ENCODE peak calls at places on chromosomes 1 and 21, in ten cellular contexts. One of them, this sample, is unnamed.

GRCh38 chr21:31977816-31978215 is 105.0 kb downstream of the HUNK start:
- DNase-seq in H9: no peak
- DNase-seq in mammary epithelial cell: no peak
- DNase-seq in spleen: no peak
- DNase-seq in body of pancreas: no peak
- DNase-seq in CD8-positive, alpha-beta T cell: no peak
- DNase-seq in adrenal gland: no peak
- DNase-seq in psoas muscle: no peak
- DNase-seq in lung: no peak
- DNase-seq in keratinocyte: no peak
- DNase-seq in this sample: no peak

GRCh38 chr1:41683681-41684500 is 199.4 kb upstream of the EDN2 start:
- DNase-seq in mammary epithelial cell: no peak
- DNase-seq in body of pancreas: no peak
- DNase-seq in spleen: peak; percentile 85
- DNase-seq in adrenal gland: peak; percentile 39
- DNase-seq in psoas muscle: no peak
- DNase-seq in H9: no peak
- DNase-seq in lung: no peak
- DNase-seq in keratinocyte: no peak
- DNase-seq in CD8-positive, alpha-beta T cell: peak; percentile 34
- DNase-seq in this sample: no peak

GRCh38 chr1:7363481-7363880 is 407.6 kb upstream of the VAMP3 start:
- DNase-seq in H9: no peak
- DNase-seq in mammary epithelial cell: no peak
- DNase-seq in body of pancreas: no peak
- DNase-seq in lung: no peak
- DNase-seq in spleen: no peak
- DNase-seq in psoas muscle: no peak
- DNase-seq in CD8-positive, alpha-beta T cell: no peak
- DNase-seq in adrenal gland: no peak
- DNase-seq in keratinocyte: no peak
- DNase-seq in this sample: no peak

GRCh38 chr1:211192227-211192626 is 58.3 kb upstream of the KCNH1 start:
- DNase-seq in CD8-positive, alpha-beta T cell: no peak
- DNase-seq in psoas muscle: no peak
- DNase-seq in spleen: no peak
- DNase-seq in body of pancreas: no peak
- DNase-seq in mammary epithelial cell: no peak
- DNase-seq in keratinocyte: no peak
- DNase-seq in H9: no peak
- DNase-seq in adrenal gland: no peak
- DNase-seq in lung: no peak
- DNase-seq in this sample: no peak

GRCh38 chr1:161225178-161225533 is 704 bp upstream of the TOMM40L start:
- DNase-seq in psoas muscle: no peak
- DNase-seq in body of pancreas: no peak
- DNase-seq in adrenal gland: no peak
- DNase-seq in spleen: peak; percentile 55
- DNase-seq in mammary epithelial cell: no peak
- DNase-seq in lung: no peak
- DNase-seq in keratinocyte: no peak
- DNase-seq in H9: no peak
- DNase-seq in CD8-positive, alpha-beta T cell: peak; percentile 16
- DNase-seq in this sample: no peak

GRCh38 chr21:21434944-21435343 is 436.7 kb downstream of the NCAM2 start:
- DNase-seq in lung: no peak
- DNase-seq in adrenal gland: no peak
- DNase-seq in body of pancreas: no peak
- DNase-seq in psoas muscle: no peak
- DNase-seq in CD8-positive, alpha-beta T cell: no peak
- DNase-seq in mammary epithelial cell: no peak
- DNase-seq in keratinocyte: no peak
- DNase-seq in spleen: no peak
- DNase-seq in H9: no peak
- DNase-seq in this sample: no peak

GRCh38 chr1:154972213-154972516 is 1.6 kb upstream of the SHC1 start:
- DNase-seq in spleen: no peak
- DNase-seq in psoas muscle: no peak
- DNase-seq in lung: no peak
- DNase-seq in body of pancreas: no peak
- DNase-seq in adrenal gland: no peak
- DNase-seq in H9: no peak
- DNase-seq in keratinocyte: no peak
- DNase-seq in mammary epithelial cell: no peak
- DNase-seq in CD8-positive, alpha-beta T cell: no peak
- DNase-seq in this sample: no peak

GRCh38 chr1:23551849-23552248 is 7.5 kb downstream of the ID3 start:
- DNase-seq in CD8-positive, alpha-beta T cell: no peak
- DNase-seq in psoas muscle: no peak
- DNase-seq in adrenal gland: no peak
- DNase-seq in mammary epithelial cell: no peak
- DNase-seq in keratinocyte: no peak
- DNase-seq in body of pancreas: no peak
- DNase-seq in spleen: no peak
- DNase-seq in H9: no peak
- DNase-seq in lung: no peak
- DNase-seq in this sample: no peak

GRCh38 chr21:27365394-27365793 is 398.5 kb upstream of the ADAMTS5 start:
- DNase-seq in mammary epithelial cell: peak; percentile 30
- DNase-seq in body of pancreas: no peak
- DNase-seq in spleen: no peak
- DNase-seq in keratinocyte: no peak
- DNase-seq in adrenal gland: no peak
- DNase-seq in H9: no peak
- DNase-seq in psoas muscle: no peak
- DNase-seq in CD8-positive, alpha-beta T cell: no peak
- DNase-seq in lung: no peak
- DNase-seq in this sample: no peak

GRCh38 chr1:169295846-169296245 is 71.8 kb downstream of the NME7 start:
- DNase-seq in CD8-positive, alpha-beta T cell: no peak
- DNase-seq in keratinocyte: no peak
- DNase-seq in psoas muscle: no peak
- DNase-seq in H9: no peak
- DNase-seq in lung: no peak
- DNase-seq in spleen: no peak
- DNase-seq in body of pancreas: no peak
- DNase-seq in adrenal gland: no peak
- DNase-seq in mammary epithelial cell: no peak
- DNase-seq in this sample: no peak

GRCh38 chr1:177163844-177164379 is 600 bp downstream of the ASTN1 start:
- DNase-seq in psoas muscle: no peak
- DNase-seq in adrenal gland: peak; percentile 23
- DNase-seq in keratinocyte: no peak
- DNase-seq in body of pancreas: no peak
- DNase-seq in lung: no peak
- DNase-seq in mammary epithelial cell: no peak
- DNase-seq in spleen: no peak
- DNase-seq in CD8-positive, alpha-beta T cell: no peak
- DNase-seq in H9: no peak
- DNase-seq in this sample: no peak

GRCh38 chr1:83641828-83642443 is 357.0 kb downstream of the TTLL7 start:
- DNase-seq in adrenal gland: no peak
- DNase-seq in keratinocyte: no peak
- DNase-seq in body of pancreas: no peak
- DNase-seq in spleen: no peak
- DNase-seq in H9: no peak
- DNase-seq in lung: no peak
- DNase-seq in mammary epithelial cell: no peak
- DNase-seq in psoas muscle: no peak
- DNase-seq in CD8-positive, alpha-beta T cell: no peak
- DNase-seq in this sample: no peak

GRCh38 chr1:173479649-173480048 is 2.5 kb downstream of the PRDX6 start:
- DNase-seq in psoas muscle: no peak
- DNase-seq in mammary epithelial cell: no peak
- DNase-seq in keratinocyte: no peak
- DNase-seq in adrenal gland: no peak
- DNase-seq in body of pancreas: no peak
- DNase-seq in H9: no peak
- DNase-seq in CD8-positive, alpha-beta T cell: no peak
- DNase-seq in spleen: no peak
- DNase-seq in lung: no peak
- DNase-seq in this sample: no peak

GRCh38 chr1:19512545-19512944 is 27.2 kb upstream of the CAPZB start:
- DNase-seq in CD8-positive, alpha-beta T cell: no peak
- DNase-seq in keratinocyte: no peak
- DNase-seq in psoas muscle: no peak
- DNase-seq in spleen: no peak
- DNase-seq in lung: no peak
- DNase-seq in mammary epithelial cell: peak; percentile 19
- DNase-seq in adrenal gland: no peak
- DNase-seq in H9: no peak
- DNase-seq in body of pancreas: no peak
- DNase-seq in this sample: no peak

GRCh38 chr1:87327362-87328120 is 1.1 kb upstream of the LMO4 start:
- DNase-seq in mammary epithelial cell: no peak
- DNase-seq in lung: no peak
- DNase-seq in H9: no peak
- DNase-seq in adrenal gland: no peak
- DNase-seq in CD8-positive, alpha-beta T cell: no peak
- DNase-seq in keratinocyte: no peak
- DNase-seq in spleen: no peak
- DNase-seq in psoas muscle: no peak
- DNase-seq in body of pancreas: no peak
- DNase-seq in this sample: no peak

GRCh38 chr1:31861346-31861745 is 45.5 kb upstream of the SPOCD1 start:
- DNase-seq in spleen: no peak
- DNase-seq in keratinocyte: no peak
- DNase-seq in body of pancreas: no peak
- DNase-seq in lung: no peak
- DNase-seq in CD8-positive, alpha-beta T cell: no peak
- DNase-seq in H9: no peak
- DNase-seq in mammary epithelial cell: no peak
- DNase-seq in psoas muscle: no peak
- DNase-seq in adrenal gland: no peak
- DNase-seq in this sample: no peak

GRCh38 chr1:58585166-58585565 is 8.1 kb upstream of the TACSTD2 start:
- DNase-seq in CD8-positive, alpha-beta T cell: no peak
- DNase-seq in adrenal gland: no peak
- DNase-seq in keratinocyte: no peak
- DNase-seq in body of pancreas: no peak
- DNase-seq in mammary epithelial cell: no peak
- DNase-seq in psoas muscle: no peak
- DNase-seq in spleen: no peak
- DNase-seq in H9: no peak
- DNase-seq in lung: no peak
- DNase-seq in this sample: no peak

GRCh38 chr1:237219751-237220150 is 177.8 kb downstream of the RYR2 start:
- DNase-seq in keratinocyte: no peak
- DNase-seq in psoas muscle: no peak
- DNase-seq in lung: no peak
- DNase-seq in H9: no peak
- DNase-seq in body of pancreas: no peak
- DNase-seq in adrenal gland: no peak
- DNase-seq in mammary epithelial cell: no peak
- DNase-seq in spleen: no peak
- DNase-seq in CD8-positive, alpha-beta T cell: no peak
- DNase-seq in this sample: no peak

GRCh38 chr1:153728305-153729066 is 636 bp downstream of the INTS3 start:
- DNase-seq in body of pancreas: peak; percentile 44
- DNase-seq in lung: peak; percentile 39
- DNase-seq in CD8-positive, alpha-beta T cell: peak; percentile 42
- DNase-seq in spleen: peak; percentile 88
- DNase-seq in mammary epithelial cell: peak; percentile 9
- DNase-seq in H9: peak; percentile 69
- DNase-seq in adrenal gland: peak; percentile 64
- DNase-seq in keratinocyte: no peak
- DNase-seq in psoas muscle: peak; percentile 63
- DNase-seq in this sample: peak; percentile 20

GRCh38 chr21:43315244-43316137 is 111.4 kb downstream of the SIK1 start:
- DNase-seq in body of pancreas: no peak
- DNase-seq in psoas muscle: peak; percentile 9
- DNase-seq in spleen: no peak
- DNase-seq in lung: no peak
- DNase-seq in CD8-positive, alpha-beta T cell: peak; percentile 29
- DNase-seq in adrenal gland: no peak
- DNase-seq in keratinocyte: no peak
- DNase-seq in H9: no peak
- DNase-seq in mammary epithelial cell: no peak
- DNase-seq in this sample: no peak
- TF ChIP-seq CTCF in body of pancreas: no peak
- TF ChIP-seq CTCF in psoas muscle: no peak
- TF ChIP-seq CTCF in spleen: peak; percentile 28
- TF ChIP-seq CTCF in lung: no peak
- TF ChIP-seq CTCF in CD8-positive, alpha-beta T cell: no peak
- TF ChIP-seq CTCF in adrenal gland: no peak
- TF ChIP-seq CTCF in keratinocyte: no peak
- TF ChIP-seq CTCF in H9: peak; percentile 41
- TF ChIP-seq CTCF in mammary epithelial cell: no peak
- TF ChIP-seq CTCF in this sample: no peak

GRCh38 chr1:91712393-91712792 is 173.6 kb downstream of the TGFBR3 start:
- DNase-seq in mammary epithelial cell: no peak
- DNase-seq in adrenal gland: no peak
- DNase-seq in psoas muscle: no peak
- DNase-seq in lung: no peak
- DNase-seq in spleen: no peak
- DNase-seq in CD8-positive, alpha-beta T cell: no peak
- DNase-seq in body of pancreas: no peak
- DNase-seq in keratinocyte: no peak
- DNase-seq in H9: no peak
- DNase-seq in this sample: no peak
- H3K27ac ChIP-seq in mammary epithelial cell: no peak overlapping the region
- H3K27ac ChIP-seq in adrenal gland: no peak overlapping the region
- H3K27ac ChIP-seq in psoas muscle: peak overlapping the region; percentile 72
- H3K27ac ChIP-seq in lung: no peak overlapping the region
- H3K27ac ChIP-seq in spleen: peak overlapping the region; percentile 71
- H3K27ac ChIP-seq in CD8-positive, alpha-beta T cell: no peak overlapping the region
- H3K27ac ChIP-seq in body of pancreas: no peak overlapping the region
- H3K27ac ChIP-seq in keratinocyte: no peak overlapping the region
- H3K27ac ChIP-seq in H9: no peak overlapping the region
- H3K27ac ChIP-seq in this sample: no peak overlapping the region

GRCh38 chr1:20702416-20702815 is 15.4 kb downstream of the KIF17 start:
- DNase-seq in psoas muscle: no peak
- DNase-seq in keratinocyte: no peak
- DNase-seq in body of pancreas: no peak
- DNase-seq in CD8-positive, alpha-beta T cell: no peak
- DNase-seq in lung: no peak
- DNase-seq in adrenal gland: no peak
- DNase-seq in H9: no peak
- DNase-seq in mammary epithelial cell: no peak
- DNase-seq in spleen: no peak
- DNase-seq in this sample: no peak
- TF ChIP-seq CTCF in psoas muscle: no peak
- TF ChIP-seq CTCF in keratinocyte: peak; percentile 30
- TF ChIP-seq CTCF in body of pancreas: no peak
- TF ChIP-seq CTCF in CD8-positive, alpha-beta T cell: no peak
- TF ChIP-seq CTCF in lung: no peak
- TF ChIP-seq CTCF in adrenal gland: no peak
- TF ChIP-seq CTCF in H9: peak; percentile 39
- TF ChIP-seq CTCF in mammary epithelial cell: peak; percentile 57
- TF ChIP-seq CTCF in spleen: no peak
- TF ChIP-seq CTCF in this sample: no peak

DNA sequence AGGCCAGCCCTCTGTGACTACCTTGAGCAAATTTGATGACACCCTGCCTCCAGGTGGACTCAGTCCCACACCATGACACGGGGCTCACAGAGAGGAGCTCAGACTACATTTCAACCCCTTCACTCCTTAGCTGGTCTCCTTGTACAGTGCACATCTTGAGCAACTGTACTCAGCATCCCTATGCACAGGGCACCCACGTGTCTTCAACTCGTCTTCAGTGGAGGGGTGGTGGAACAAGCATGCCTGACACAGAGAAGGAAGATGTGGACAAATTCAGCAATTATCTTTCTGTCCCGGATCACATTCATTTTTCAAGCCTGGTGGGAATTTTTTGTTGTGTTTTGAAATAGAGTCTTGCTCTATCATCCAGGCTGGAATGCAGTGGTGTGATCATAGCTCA is 213.7 kb downstream of the KAZN start:
- DNase-seq in H9: no peak
- DNase-seq in psoas muscle: no peak
- DNase-seq in body of pancreas: no peak
- DNase-seq in mammary epithelial cell: no peak
- DNase-seq in adrenal gland: no peak
- DNase-seq in keratinocyte: no peak
- DNase-seq in CD8-positive, alpha-beta T cell: no peak
- DNase-seq in spleen: no peak
- DNase-seq in lung: no peak
- DNase-seq in this sample: no peak
- H3K27ac ChIP-seq in H9: no peak overlapping the region
- H3K27ac ChIP-seq in psoas muscle: no peak overlapping the region
- H3K27ac ChIP-seq in body of pancreas: no peak overlapping the region
- H3K27ac ChIP-seq in mammary epithelial cell: no peak overlapping the region
- H3K27ac ChIP-seq in adrenal gland: no peak overlapping the region
- H3K27ac ChIP-seq in keratinocyte: no peak overlapping the region
- H3K27ac ChIP-seq in CD8-positive, alpha-beta T cell: no peak overlapping the region
- H3K27ac ChIP-seq in spleen: no peak overlapping the region
- H3K27ac ChIP-seq in lung: no peak overlapping the region
- H3K27ac ChIP-seq in this sample: no peak overlapping the region